ENCODE peak calls at places on chromosomes 16 and 17, in seven cellular contexts. One of them, this sample, is unnamed.

GRCh38 chr16:4920826-4921225 is 16.1 kb downstream of the PPL start:
- DNase-seq in H9: no peak
- DNase-seq in hepatocyte: no peak
- DNase-seq in endothelial cell of umbilical vein: no peak
- DNase-seq in H1: no peak
- DNase-seq in GM23338: no peak
- DNase-seq in fibroblast of lung: peak
- DNase-seq in this sample: no peak

GRCh38 chr16:14501331-14502255 is 128.5 kb downstream of the PARN start:
- DNase-seq in hepatocyte: peak
- DNase-seq in fibroblast of lung: peak
- DNase-seq in H1: peak
- DNase-seq in GM23338: peak
- DNase-seq in H9: peak
- DNase-seq in endothelial cell of umbilical vein: peak
- DNase-seq in this sample: peak

GRCh38 chr17:20992987-20993862 is 49.6 kb downstream of the USP22 start:
- DNase-seq in hepatocyte: peak
- DNase-seq in endothelial cell of umbilical vein: peak
- DNase-seq in H9: peak
- DNase-seq in fibroblast of lung: peak
- DNase-seq in GM23338: peak
- DNase-seq in H1: peak
- DNase-seq in this sample: peak

GRCh38 chr17:82244413-82245140 is 15.7 kb downstream of the SLC16A3 start:
- DNase-seq in H9: no peak
- DNase-seq in endothelial cell of umbilical vein: peak
- DNase-seq in fibroblast of lung: peak
- DNase-seq in hepatocyte: no peak
- DNase-seq in H1: no peak
- DNase-seq in GM23338: no peak
- DNase-seq in this sample: no peak

GRCh38 chr17:38511126-38512108 is 83.2 kb downstream of the ARHGAP23 start:
- DNase-seq in endothelial cell of umbilical vein: no peak
- DNase-seq in H9: no peak
- DNase-seq in fibroblast of lung: peak
- DNase-seq in H1: no peak
- DNase-seq in GM23338: peak
- DNase-seq in hepatocyte: no peak
- DNase-seq in this sample: no peak

GRCh38 chr16:21950782-21951521 is 2.2 kb upstream of the UQCRC2 start:
- DNase-seq in hepatocyte: peak
- DNase-seq in H1: no peak
- DNase-seq in GM23338: peak
- DNase-seq in endothelial cell of umbilical vein: peak
- DNase-seq in H9: no peak
- DNase-seq in fibroblast of lung: peak
- DNase-seq in this sample: peak

GRCh38 chr16:10969615-10970014 is 25.3 kb downstream of the CLEC16A start:
- DNase-seq in fibroblast of lung: no peak
- DNase-seq in H1: no peak
- DNase-seq in GM23338: no peak
- DNase-seq in endothelial cell of umbilical vein: no peak
- DNase-seq in hepatocyte: no peak
- DNase-seq in H9: no peak
- DNase-seq in this sample: no peak

GRCh38 chr17:33725675-33726271 is 432.7 kb upstream of the ASIC2 start:
- DNase-seq in GM23338: peak
- DNase-seq in H1: peak
- DNase-seq in H9: peak
- DNase-seq in endothelial cell of umbilical vein: peak
- DNase-seq in fibroblast of lung: peak
- DNase-seq in hepatocyte: peak
- DNase-seq in this sample: no peak

GRCh38 chr17:37700881-37701280 is 44.0 kb downstream of the HNF1B start:
- DNase-seq in H1: no peak
- DNase-seq in endothelial cell of umbilical vein: no peak
- DNase-seq in hepatocyte: no peak
- DNase-seq in fibroblast of lung: no peak
- DNase-seq in H9: no peak
- DNase-seq in GM23338: no peak
- DNase-seq in this sample: no peak

DNA sequence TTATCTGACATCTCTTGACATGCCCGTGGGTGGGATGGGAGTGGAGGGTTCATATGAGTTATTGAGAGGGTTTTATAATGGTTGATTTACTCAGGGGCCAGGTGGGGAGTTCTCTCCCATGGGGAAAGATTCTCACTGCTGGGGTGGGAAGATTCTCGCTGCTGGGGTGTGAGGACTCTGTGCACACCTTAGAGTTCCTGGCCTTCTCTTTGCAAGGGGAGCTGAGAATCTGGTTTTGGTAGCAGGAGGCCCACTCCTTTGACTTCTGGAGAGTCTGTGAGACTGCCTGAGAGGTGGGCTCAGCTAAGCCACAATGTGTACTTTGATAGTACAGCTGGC is 31.5 kb downstream of the TBX4 start:
- DNase-seq in endothelial cell of umbilical vein: no peak
- DNase-seq in hepatocyte: no peak
- DNase-seq in GM23338: no peak
- DNase-seq in H1: no peak
- DNase-seq in H9: no peak
- DNase-seq in fibroblast of lung: no peak
- DNase-seq in this sample: no peak
- H3K4me2 ChIP-seq in endothelial cell of umbilical vein: no peak
- H3K4me2 ChIP-seq in hepatocyte: no peak
- H3K4me2 ChIP-seq in GM23338: no peak
- H3K4me2 ChIP-seq in H1: no peak
- H3K4me2 ChIP-seq in H9: no peak
- H3K4me2 ChIP-seq in fibroblast of lung: no peak
- H3K4me2 ChIP-seq in this sample: no peak

GRCh38 chr16:83253526-83253925 is 554.3 kb upstream of the HSBP1 start:
- DNase-seq in H9: no peak
- DNase-seq in GM23338: no peak
- DNase-seq in hepatocyte: no peak
- DNase-seq in H1: no peak
- DNase-seq in endothelial cell of umbilical vein: no peak
- DNase-seq in fibroblast of lung: no peak
- DNase-seq in this sample: no peak

GRCh38 chr16:83247767-83248372 is 559.9 kb upstream of the HSBP1 start:
- DNase-seq in endothelial cell of umbilical vein: no peak
- DNase-seq in H9: no peak
- DNase-seq in H1: no peak
- DNase-seq in fibroblast of lung: no peak
- DNase-seq in hepatocyte: no peak
- DNase-seq in GM23338: no peak
- DNase-seq in this sample: no peak

GRCh38 chr16:83244057-83244456 is 563.7 kb upstream of the HSBP1 start:
- DNase-seq in fibroblast of lung: no peak
- DNase-seq in endothelial cell of umbilical vein: no peak
- DNase-seq in H9: no peak
- DNase-seq in H1: no peak
- DNase-seq in hepatocyte: no peak
- DNase-seq in GM23338: no peak
- DNase-seq in this sample: no peak

GRCh38 chr16:83245061-83245460 is 562.7 kb upstream of the HSBP1 start:
- DNase-seq in H1: no peak
- DNase-seq in GM23338: no peak
- DNase-seq in H9: no peak
- DNase-seq in hepatocyte: no peak
- DNase-seq in endothelial cell of umbilical vein: no peak
- DNase-seq in fibroblast of lung: no peak
- DNase-seq in this sample: no peak

GRCh38 chr16:83248735-83249469 is 558.9 kb upstream of the HSBP1 start:
- DNase-seq in fibroblast of lung: no peak
- DNase-seq in endothelial cell of umbilical vein: no peak
- DNase-seq in GM23338: no peak
- DNase-seq in H9: no peak
- DNase-seq in H1: no peak
- DNase-seq in hepatocyte: no peak
- DNase-seq in this sample: no peak
- H3K4me2 ChIP-seq in fibroblast of lung: no peak
- H3K4me2 ChIP-seq in endothelial cell of umbilical vein: no peak
- H3K4me2 ChIP-seq in GM23338: no peak
- H3K4me2 ChIP-seq in H9: no peak
- H3K4me2 ChIP-seq in H1: no peak
- H3K4me2 ChIP-seq in hepatocyte: no peak
- H3K4me2 ChIP-seq in this sample: no peak

DNA sequence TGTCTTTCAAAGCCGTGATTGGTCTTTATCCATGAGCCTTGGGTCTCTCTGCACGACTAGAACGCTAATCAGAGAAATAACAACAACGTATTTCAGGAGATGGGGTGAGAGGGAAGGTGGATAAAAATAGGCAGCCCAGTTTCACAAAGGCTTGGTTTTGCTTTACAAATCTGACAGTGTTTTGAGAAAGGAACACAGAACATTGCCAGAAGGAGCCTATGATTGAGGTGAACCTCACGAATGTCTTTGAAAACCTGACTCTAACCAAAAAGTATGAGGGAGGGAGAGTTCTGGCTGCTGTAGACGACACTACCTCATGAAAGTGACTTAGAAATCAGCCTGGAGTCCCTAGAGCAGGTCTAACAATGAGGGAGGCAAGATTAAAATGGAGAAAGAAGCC is 38.0 kb upstream of the NOL11 start:
- DNase-seq in fibroblast of lung: no peak
- DNase-seq in GM23338: no peak
- DNase-seq in H9: no peak
- DNase-seq in endothelial cell of umbilical vein: no peak
- DNase-seq in hepatocyte: no peak
- DNase-seq in H1: no peak
- DNase-seq in this sample: no peak
- H3K4me2 ChIP-seq in fibroblast of lung: no peak
- H3K4me2 ChIP-seq in GM23338: no peak
- H3K4me2 ChIP-seq in H9: no peak
- H3K4me2 ChIP-seq in endothelial cell of umbilical vein: no peak
- H3K4me2 ChIP-seq in hepatocyte: no peak
- H3K4me2 ChIP-seq in H1: no peak
- H3K4me2 ChIP-seq in this sample: no peak

GRCh38 chr17:50532452-50533024 is at the start of gene EPN3:
- DNase-seq in H9: peak
- DNase-seq in GM23338: peak
- DNase-seq in H1: no peak
- DNase-seq in fibroblast of lung: no peak
- DNase-seq in endothelial cell of umbilical vein: no peak
- DNase-seq in hepatocyte: peak
- DNase-seq in this sample: peak
- H3K4me2 ChIP-seq in H9: peak
- H3K4me2 ChIP-seq in GM23338: peak
- H3K4me2 ChIP-seq in H1: peak
- H3K4me2 ChIP-seq in fibroblast of lung: peak
- H3K4me2 ChIP-seq in endothelial cell of umbilical vein: no peak
- H3K4me2 ChIP-seq in hepatocyte: peak
- H3K4me2 ChIP-seq in this sample: peak

DNA sequence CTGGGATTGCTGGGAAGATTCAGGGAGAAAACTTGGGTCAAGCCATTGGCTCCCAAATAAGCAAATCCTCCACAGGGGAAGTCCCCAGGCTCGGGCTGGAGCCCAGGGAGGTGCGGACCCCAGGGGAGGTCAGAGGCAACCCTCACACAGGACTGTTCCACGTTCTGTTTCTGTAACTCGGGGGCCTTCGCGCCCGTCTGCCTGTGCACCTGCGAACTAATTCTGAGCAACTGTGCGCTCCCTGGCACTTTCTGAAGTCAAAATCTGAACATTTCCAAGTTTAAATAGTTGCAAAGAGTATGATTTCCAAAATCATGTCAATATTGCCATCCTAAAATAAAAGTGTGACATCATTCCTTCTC is 16.8 kb downstream of the TIMM22 start:
- DNase-seq in hepatocyte: no peak
- DNase-seq in fibroblast of lung: no peak
- DNase-seq in GM23338: no peak
- DNase-seq in endothelial cell of umbilical vein: no peak
- DNase-seq in H9: no peak
- DNase-seq in H1: no peak
- DNase-seq in this sample: no peak
- H3K4me2 ChIP-seq in hepatocyte: no peak
- H3K4me2 ChIP-seq in fibroblast of lung: no peak
- H3K4me2 ChIP-seq in GM23338: no peak
- H3K4me2 ChIP-seq in endothelial cell of umbilical vein: no peak
- H3K4me2 ChIP-seq in H9: no peak
- H3K4me2 ChIP-seq in H1: no peak
- H3K4me2 ChIP-seq in this sample: no peak

DNA sequence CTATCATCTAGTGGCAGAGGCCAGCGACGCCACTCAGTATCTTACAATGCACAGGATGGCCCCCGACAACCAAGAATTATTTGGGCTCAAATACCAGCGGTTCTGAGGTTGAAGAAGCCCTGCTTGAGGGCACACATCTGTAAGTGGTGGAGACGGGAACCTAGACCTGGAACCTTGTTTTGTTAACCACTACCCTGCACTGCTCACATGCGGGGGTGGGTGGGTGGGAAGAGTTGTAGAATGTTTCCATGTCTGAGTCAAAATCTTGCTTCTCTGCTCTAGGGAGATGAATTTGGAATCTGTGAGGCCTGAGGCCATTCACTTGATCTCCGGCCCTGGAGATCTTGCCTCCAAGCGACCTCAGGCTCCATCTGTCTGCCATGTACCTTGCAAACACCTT is 44.1 kb downstream of the ABCC1 start:
- DNase-seq in endothelial cell of umbilical vein: no peak
- DNase-seq in H1: no peak
- DNase-seq in GM23338: no peak
- DNase-seq in fibroblast of lung: no peak
- DNase-seq in hepatocyte: no peak
- DNase-seq in H9: no peak
- DNase-seq in this sample: no peak
- H3K4me2 ChIP-seq in endothelial cell of umbilical vein: no peak
- H3K4me2 ChIP-seq in H1: no peak
- H3K4me2 ChIP-seq in GM23338: no peak
- H3K4me2 ChIP-seq in fibroblast of lung: no peak
- H3K4me2 ChIP-seq in hepatocyte: no peak
- H3K4me2 ChIP-seq in H9: no peak
- H3K4me2 ChIP-seq in this sample: no peak

GRCh38 chr17:8868529-8868951 is 1.1 kb upstream of the PIK3R6 start:
- DNase-seq in fibroblast of lung: no peak
- DNase-seq in H1: no peak
- DNase-seq in H9: no peak
- DNase-seq in endothelial cell of umbilical vein: no peak
- DNase-seq in hepatocyte: no peak
- DNase-seq in GM23338: no peak
- DNase-seq in this sample: no peak

GRCh38 chr17:8865811-8866210 is 1.7 kb downstream of the PIK3R6 start:
- DNase-seq in fibroblast of lung: no peak
- DNase-seq in endothelial cell of umbilical vein: no peak
- DNase-seq in H1: no peak
- DNase-seq in hepatocyte: no peak
- DNase-seq in GM23338: no peak
- DNase-seq in H9: no peak
- DNase-seq in this sample: no peak

GRCh38 chr17:8869416-8869815 is 1.9 kb upstream of the PIK3R6 start:
- DNase-seq in GM23338: no peak
- DNase-seq in fibroblast of lung: no peak
- DNase-seq in hepatocyte: no peak
- DNase-seq in endothelial cell of umbilical vein: no peak
- DNase-seq in H9: peak
- DNase-seq in H1: no peak
- DNase-seq in this sample: no peak

GRCh38 chr17:8868092-8868491 is 618 bp upstream of the PIK3R6 start:
- DNase-seq in H9: no peak
- DNase-seq in endothelial cell of umbilical vein: no peak
- DNase-seq in GM23338: no peak
- DNase-seq in H1: no peak
- DNase-seq in hepatocyte: no peak
- DNase-seq in fibroblast of lung: no peak
- DNase-seq in this sample: no peak

GRCh38 chr17:8867361-8867981 is at the start of gene PIK3R6:
- DNase-seq in hepatocyte: no peak
- DNase-seq in endothelial cell of umbilical vein: no peak
- DNase-seq in H1: no peak
- DNase-seq in fibroblast of lung: no peak
- DNase-seq in GM23338: no peak
- DNase-seq in H9: peak
- DNase-seq in this sample: no peak
- H3K4me2 ChIP-seq in hepatocyte: no peak
- H3K4me2 ChIP-seq in endothelial cell of umbilical vein: no peak
- H3K4me2 ChIP-seq in H1: no peak
- H3K4me2 ChIP-seq in fibroblast of lung: no peak
- H3K4me2 ChIP-seq in GM23338: no peak
- H3K4me2 ChIP-seq in H9: no peak
- H3K4me2 ChIP-seq in this sample: no peak